ENCODE peak calls at places on chromosomes 16 and 17, in five cellular contexts. N, U, Q, A and Y are unnamed samples.

GRCh38 chr16:86375370-86375769 is 135.0 kb upstream of the FOXF1 start:
- DNase-seq in N (no peak), U (no peak), Q (no peak), A (no peak), Y (no peak)

GRCh38 chr16:46949216-46949892 is 24.1 kb downstream of the DNAJA2 start:
- DNase-seq in N (no peak), U (no peak), Q (no peak), A (no peak), Y (no peak)

GRCh38 chr16:25256821-25257503 is 683 bp downstream of the ZKSCAN2 start:
- DNase-seq in N (peak), U (peak), Q (no peak), A (peak), Y (peak)

GRCh38 chr17:55264273-55264639 is 504 bp upstream of the HLF start:
- DNase-seq in N (no peak), U (no peak), Q (no peak), A (no peak), Y (peak)

GRCh38 chr16:64907844-64908243 is 214.0 kb downstream of the CDH11 start:
- DNase-seq in N (no peak), U (no peak), Q (no peak), A (no peak), Y (no peak)

GRCh38 chr17:15405016-15405415 is 62.4 kb downstream of the CDRT4 start:
- DNase-seq in N (no peak), U (no peak), Q (no peak), A (no peak), Y (no peak)

GRCh38 chr16:74448990-74449389 is 27.7 kb upstream of the CLEC18B start:
- DNase-seq in N (no peak), U (no peak), Q (no peak), A (peak), Y (no peak)

GRCh38 chr17:58968662-58969061 is 138.0 kb downstream of the TRIM37 start:
- DNase-seq in N (no peak), U (no peak), Q (no peak), A (no peak), Y (peak)

GRCh38 chr17:76515291-76515949 is 14.2 kb upstream of the RHBDF2 start:
- DNase-seq in N (no peak), U (no peak), Q (peak), A (no peak), Y (no peak)

GRCh38 chr17:45740553-45741330 is 43.4 kb upstream of the CRHR1 start:
- DNase-seq in N (peak), U (peak), Q (no peak), A (peak), Y (peak)

DNA sequence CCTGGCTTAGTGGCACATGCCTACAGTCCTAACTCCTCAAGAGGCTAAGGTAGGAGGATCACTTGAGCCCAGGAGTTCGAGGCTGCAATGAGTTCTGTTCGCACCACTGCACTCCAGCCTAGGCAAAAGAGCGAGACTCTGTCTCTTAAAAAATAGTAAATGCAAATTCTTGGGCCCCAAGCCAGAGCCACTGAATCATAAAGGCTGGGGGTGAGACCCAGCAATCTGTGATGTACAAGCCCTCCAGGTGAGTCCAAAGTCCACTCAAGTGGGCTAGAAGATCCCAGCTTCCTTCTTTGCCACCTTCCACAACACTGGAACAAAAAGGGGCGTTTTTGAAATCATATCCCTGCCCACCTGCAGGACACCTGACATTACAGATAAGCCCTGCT is 16.9 kb downstream of the TRIM25 start:
- DNase-seq in N (no peak), U (no peak), Q (no peak), A (no peak), Y (no peak)
- TF ChIP-seq JUNB in N (no peak), U (no peak), Q (no peak), A (no peak), Y (no peak)

DNA sequence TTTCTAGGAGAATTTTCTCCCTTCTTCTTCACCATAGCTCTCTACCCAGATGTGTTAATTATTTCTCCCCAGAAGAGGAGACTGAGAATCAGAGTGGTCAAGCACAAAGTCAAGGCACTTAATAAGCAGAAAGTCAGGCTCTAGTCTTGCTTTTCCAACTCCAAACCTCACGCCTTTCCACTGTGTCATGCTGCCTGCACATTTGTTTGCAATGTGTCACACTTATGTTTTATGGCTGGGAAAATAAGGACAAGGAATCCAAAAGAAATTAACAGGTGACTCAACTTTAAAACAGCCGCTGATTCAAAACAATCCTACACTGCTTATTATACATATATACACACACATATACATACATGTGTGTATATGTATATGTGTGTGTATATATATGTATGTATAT is 255.7 kb upstream of the DYNLRB2 start:
- DNase-seq in N (no peak), U (no peak), Q (no peak), A (peak), Y (no peak)
- TF ChIP-seq JUNB in N (no peak), U (no peak), Q (no peak), A (peak), Y (no peak)

DNA sequence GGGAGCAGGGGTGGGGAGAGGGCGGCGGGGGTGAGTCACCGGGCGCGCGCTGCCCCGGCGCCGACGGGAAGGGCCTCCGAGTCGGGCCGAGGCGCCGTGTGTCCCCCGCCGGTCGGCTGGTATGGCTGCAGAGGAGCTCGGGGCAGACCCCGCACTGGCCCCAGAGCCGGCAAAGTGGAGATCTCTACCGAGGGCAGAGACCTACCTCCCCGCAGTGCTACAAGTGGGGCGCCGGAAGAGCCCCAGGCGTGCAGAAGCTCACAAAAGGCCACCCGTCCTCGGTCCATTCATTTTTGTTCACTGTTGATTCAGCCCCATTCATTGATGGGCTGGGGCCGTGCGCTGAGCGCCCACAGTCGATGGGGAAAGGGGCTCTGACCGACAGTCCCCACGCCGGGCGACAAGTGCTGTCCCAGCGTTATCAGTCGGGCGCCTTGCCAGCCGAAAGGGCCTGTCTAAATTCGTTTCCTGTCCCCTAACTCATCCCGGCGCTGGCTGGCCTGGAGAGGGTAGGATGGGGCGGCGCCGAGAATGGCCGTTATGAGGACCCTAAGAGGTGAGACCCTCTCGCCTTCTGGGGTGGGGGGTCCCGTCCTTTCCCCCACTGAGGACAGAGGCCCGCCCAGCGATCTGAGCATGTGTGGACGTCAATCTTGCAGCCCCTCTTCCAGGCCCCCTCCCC is 703 bp upstream of the ENO3 start:
- DNase-seq in N (peak), U (peak), Q (no peak), A (peak), Y (peak)
- TF ChIP-seq JUNB in N (no peak), U (no peak), Q (no peak), A (peak), Y (no peak)

DNA sequence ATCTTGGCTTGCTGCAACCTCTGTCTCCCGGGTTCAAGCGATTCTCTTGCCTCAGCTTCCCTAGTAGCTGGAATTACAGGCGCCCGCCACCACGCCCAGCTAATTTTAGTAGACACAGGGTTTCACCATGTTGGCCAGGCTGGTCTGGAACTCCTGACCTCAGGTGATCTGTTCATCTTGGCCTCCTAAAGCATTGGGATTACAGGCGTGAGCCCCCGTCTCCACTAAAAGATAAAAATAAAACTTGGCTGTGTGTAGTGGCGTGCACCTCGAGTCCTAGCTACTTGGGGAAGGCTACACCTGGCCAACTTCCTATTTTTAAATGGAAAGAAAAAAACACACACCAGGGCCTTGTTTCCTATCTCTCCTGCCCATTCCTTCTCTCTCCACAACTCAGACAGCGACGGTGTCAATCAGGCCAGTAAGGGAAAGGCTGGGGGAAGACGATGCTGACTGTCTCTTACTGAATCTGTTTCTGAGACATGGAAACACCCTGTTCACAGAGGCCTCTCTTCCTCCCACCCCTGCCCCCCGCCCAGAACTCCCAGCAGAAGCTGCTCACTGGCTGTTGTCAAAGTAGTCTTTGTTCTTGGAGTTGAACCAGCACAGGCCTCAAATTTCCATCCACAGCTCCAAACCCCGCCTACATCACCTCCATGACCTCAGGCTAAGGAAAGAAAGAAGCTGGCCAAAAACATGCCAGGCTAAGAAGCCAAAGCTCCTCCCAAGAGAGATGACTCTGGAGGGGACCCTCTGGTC is 96.6 kb downstream of the NXN start:
- DNase-seq in N (peak), U (no peak), Q (no peak), A (no peak), Y (peak)
- TF ChIP-seq JUNB in N (no peak), U (no peak), Q (no peak), A (no peak), Y (no peak)